ENCODE peak calls at places on chromosomes 5 and 9, in four cellular contexts. One of them, this sample, is unnamed.

GRCh38 chr5:73513996-73514395 is 15.8 kb downstream of the BTF3 start:
- DNase-seq in H1: no peak
- DNase-seq in HepG2: no peak
- DNase-seq in K562: no peak
- DNase-seq in this sample: no peak

GRCh38 chr5:95262933-95263660 is 21.8 kb downstream of the MCTP1 start:
- DNase-seq in HepG2: peak
- DNase-seq in H1: no peak
- DNase-seq in K562: no peak
- DNase-seq in this sample: no peak

GRCh38 chr9:81456431-81456970 is 232.8 kb downstream of the TLE1 start:
- DNase-seq in H1: no peak
- DNase-seq in K562: no peak
- DNase-seq in HepG2: no peak
- DNase-seq in this sample: no peak

GRCh38 chr5:64865662-64866061 is 96.9 kb downstream of the CWC27 start:
- DNase-seq in K562: no peak
- DNase-seq in H1: no peak
- DNase-seq in HepG2: no peak
- DNase-seq in this sample: no peak

GRCh38 chr5:80284720-80285119 is 28.9 kb upstream of the SERINC5 start:
- DNase-seq in K562: no peak
- DNase-seq in HepG2: no peak
- DNase-seq in H1: no peak
- DNase-seq in this sample: no peak

GRCh38 chr5:864492-865167 is 13.8 kb upstream of the ZDHHC11 start:
- DNase-seq in HepG2: no peak
- DNase-seq in K562: no peak
- DNase-seq in H1: no peak
- DNase-seq in this sample: no peak

GRCh38 chr5:179873711-179874110 is 15.1 kb upstream of the MRNIP start:
- DNase-seq in K562: no peak
- DNase-seq in H1: no peak
- DNase-seq in HepG2: no peak
- DNase-seq in this sample: no peak

GRCh38 chr9:21326526-21327139 is 8.6 kb downstream of the KLHL9 start:
- DNase-seq in H1: no peak
- DNase-seq in HepG2: peak
- DNase-seq in K562: no peak
- DNase-seq in this sample: no peak

GRCh38 chr9:84846501-84847323 is 177.2 kb downstream of the NTRK2 start:
- DNase-seq in K562: no peak
- DNase-seq in H1: no peak
- DNase-seq in HepG2: no peak
- DNase-seq in this sample: no peak

GRCh38 chr9:135284386-135285134 is 195.0 kb upstream of the PPP1R26 start:
- DNase-seq in K562: no peak
- DNase-seq in H1: no peak
- DNase-seq in HepG2: no peak
- DNase-seq in this sample: no peak

GRCh38 chr5:173780356-173781234 is 107.6 kb upstream of the CPEB4 start:
- DNase-seq in H1: no peak
- DNase-seq in HepG2: no peak
- DNase-seq in K562: no peak
- DNase-seq in this sample: no peak

GRCh38 chr5:17089690-17090089 is 127.7 kb upstream of the BASP1 start:
- DNase-seq in H1: no peak
- DNase-seq in HepG2: no peak
- DNase-seq in K562: no peak
- DNase-seq in this sample: no peak

GRCh38 chr9:118829334-118829733 is 539.9 kb downstream of the BRINP1 start:
- DNase-seq in H1: no peak
- DNase-seq in HepG2: no peak
- DNase-seq in K562: no peak
- DNase-seq in this sample: no peak

GRCh38 chr5:111748304-111748763 is 8.7 kb downstream of the NREP start:
- DNase-seq in K562: no peak
- DNase-seq in H1: no peak
- DNase-seq in HepG2: no peak
- DNase-seq in this sample: peak

GRCh38 chr9:75892168-75892901 is 1.9 kb downstream of the PCSK5 start:
- DNase-seq in K562: no peak
- DNase-seq in H1: peak
- DNase-seq in HepG2: no peak
- DNase-seq in this sample: no peak

GRCh38 chr5:42721484-42721883 is 35.1 kb upstream of the CCDC152 start:
- DNase-seq in HepG2: no peak
- DNase-seq in H1: no peak
- DNase-seq in K562: no peak
- DNase-seq in this sample: no peak

GRCh38 chr5:173917788-173918786 is 29.9 kb downstream of the CPEB4 start:
- DNase-seq in H1: no peak
- DNase-seq in HepG2: peak
- DNase-seq in K562: peak
- DNase-seq in this sample: peak

GRCh38 chr5:124584991-124585715 is 161.3 kb downstream of the ZNF608 start:
- DNase-seq in HepG2: no peak
- DNase-seq in H1: no peak
- DNase-seq in K562: no peak
- DNase-seq in this sample: peak

DNA sequence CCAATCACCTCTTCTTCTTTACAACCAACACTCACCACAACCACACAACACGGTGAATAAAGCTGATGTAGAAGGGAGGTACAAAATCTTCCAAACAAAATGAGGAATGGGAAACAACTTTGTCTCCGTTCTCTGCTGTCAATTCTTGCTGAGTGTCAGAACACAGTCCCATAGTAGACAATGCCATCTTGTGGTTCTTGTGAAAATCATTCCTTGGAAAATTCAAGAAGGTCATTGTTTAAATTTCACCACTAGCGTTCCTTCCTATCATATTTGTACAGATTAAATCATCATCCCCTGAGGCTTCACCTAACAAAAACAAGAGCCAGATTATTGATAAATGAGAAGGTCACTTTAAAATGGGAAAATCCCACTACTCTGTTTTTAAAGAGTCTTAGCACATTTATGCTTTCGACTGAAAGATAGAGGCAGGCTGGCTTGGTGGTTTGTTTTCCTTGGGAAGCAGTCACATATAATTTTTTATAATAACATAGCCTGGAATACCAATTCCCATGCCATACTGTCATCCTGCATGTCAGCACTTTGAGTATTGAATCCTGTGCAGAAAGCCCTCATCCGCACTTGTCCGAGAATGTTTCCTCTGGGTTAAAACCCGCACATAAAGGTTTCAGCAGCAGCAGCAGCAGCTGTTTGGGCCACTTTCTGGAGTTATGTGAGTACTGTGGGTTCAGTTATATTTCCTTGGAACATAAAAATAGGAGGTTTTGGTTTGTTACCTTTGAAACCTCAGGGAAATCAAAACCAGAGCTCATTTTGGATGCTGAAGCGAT is 395.0 kb upstream of the SMARCA2 start:
- DNase-seq in HepG2: peak
- DNase-seq in H1: no peak
- DNase-seq in K562: no peak
- DNase-seq in this sample: no peak
- TF ChIP-seq CTCF in HepG2: peak
- TF ChIP-seq CTCF in H1: no peak
- TF ChIP-seq CTCF in K562: no peak
- TF ChIP-seq CTCF in this sample: no peak

DNA sequence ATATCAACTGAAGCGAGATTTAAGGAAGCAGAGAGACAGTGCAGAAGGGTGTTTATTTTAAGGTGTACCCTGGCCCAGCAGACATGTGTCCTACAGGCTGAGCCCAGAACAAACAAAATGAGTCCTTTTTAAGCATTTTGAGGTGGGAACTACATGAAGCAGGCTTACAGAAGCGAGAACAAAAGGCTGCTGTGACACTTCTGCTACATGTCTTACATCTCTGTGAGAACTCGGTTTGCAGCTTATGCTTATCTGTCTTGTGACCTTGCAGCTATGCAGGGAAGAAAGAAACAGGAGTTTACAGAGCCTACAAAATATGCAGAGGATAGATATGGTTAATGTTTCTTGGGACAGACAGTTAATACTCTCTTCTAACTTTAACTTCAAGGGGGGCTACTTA is 295.9 kb downstream of the CEMIP2 start:
- DNase-seq in H1: no peak
- DNase-seq in HepG2: no peak
- DNase-seq in K562: no peak
- DNase-seq in this sample: no peak
- TF ChIP-seq FOSL1 in H1: no peak
- TF ChIP-seq FOSL1 in HepG2: no peak
- TF ChIP-seq FOSL1 in K562: no peak
- TF ChIP-seq FOSL1 in this sample: no peak

DNA sequence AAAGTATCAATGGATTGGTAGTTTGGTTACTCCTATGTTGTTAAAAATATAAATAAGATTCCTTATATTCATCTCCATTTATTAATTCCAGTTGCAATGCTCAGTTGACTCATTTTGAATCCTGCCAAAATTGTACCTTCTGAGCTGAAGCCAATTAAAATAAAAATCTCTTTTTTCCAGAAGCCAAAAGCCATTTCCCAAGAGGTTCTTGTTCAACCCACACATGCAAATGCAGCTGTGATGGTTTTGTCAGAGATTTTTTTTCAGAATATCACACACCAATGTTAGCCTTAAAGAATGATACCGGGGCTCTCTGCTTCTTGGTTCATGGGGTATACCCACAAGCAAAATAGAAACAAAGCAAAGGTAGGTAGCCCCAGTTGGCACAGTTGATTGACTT is 207.9 kb downstream of the SGCD start:
- DNase-seq in K562: no peak
- DNase-seq in H1: no peak
- DNase-seq in HepG2: no peak
- DNase-seq in this sample: no peak
- TF ChIP-seq CTCF in K562: no peak
- TF ChIP-seq CTCF in H1: no peak
- TF ChIP-seq CTCF in HepG2: no peak
- TF ChIP-seq CTCF in this sample: no peak

DNA sequence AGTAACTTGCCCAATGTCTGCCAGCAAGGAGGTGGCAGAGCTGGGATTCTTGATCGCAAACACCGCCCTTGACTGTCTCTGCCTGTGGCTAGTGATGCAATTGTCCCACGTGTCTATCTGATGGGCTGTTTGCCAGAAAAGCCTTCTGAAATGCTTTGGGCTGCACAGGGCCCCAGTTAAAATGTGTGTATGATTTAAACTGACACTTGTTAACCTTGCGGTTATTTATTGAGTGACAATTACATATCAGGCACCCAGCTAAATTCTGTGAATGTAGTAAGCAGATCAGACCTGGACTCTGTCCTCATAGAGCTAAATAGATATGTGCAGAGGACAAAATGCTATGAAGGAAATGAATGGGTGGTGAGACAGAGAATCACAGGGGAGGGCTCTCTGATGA is 11.6 kb upstream of the IL12B start:
- DNase-seq in H1: no peak
- DNase-seq in K562: peak
- DNase-seq in HepG2: peak
- DNase-seq in this sample: peak
- TF ChIP-seq FOSL1 in H1: no peak
- TF ChIP-seq FOSL1 in K562: peak
- TF ChIP-seq FOSL1 in HepG2: no peak
- TF ChIP-seq FOSL1 in this sample: no peak

DNA sequence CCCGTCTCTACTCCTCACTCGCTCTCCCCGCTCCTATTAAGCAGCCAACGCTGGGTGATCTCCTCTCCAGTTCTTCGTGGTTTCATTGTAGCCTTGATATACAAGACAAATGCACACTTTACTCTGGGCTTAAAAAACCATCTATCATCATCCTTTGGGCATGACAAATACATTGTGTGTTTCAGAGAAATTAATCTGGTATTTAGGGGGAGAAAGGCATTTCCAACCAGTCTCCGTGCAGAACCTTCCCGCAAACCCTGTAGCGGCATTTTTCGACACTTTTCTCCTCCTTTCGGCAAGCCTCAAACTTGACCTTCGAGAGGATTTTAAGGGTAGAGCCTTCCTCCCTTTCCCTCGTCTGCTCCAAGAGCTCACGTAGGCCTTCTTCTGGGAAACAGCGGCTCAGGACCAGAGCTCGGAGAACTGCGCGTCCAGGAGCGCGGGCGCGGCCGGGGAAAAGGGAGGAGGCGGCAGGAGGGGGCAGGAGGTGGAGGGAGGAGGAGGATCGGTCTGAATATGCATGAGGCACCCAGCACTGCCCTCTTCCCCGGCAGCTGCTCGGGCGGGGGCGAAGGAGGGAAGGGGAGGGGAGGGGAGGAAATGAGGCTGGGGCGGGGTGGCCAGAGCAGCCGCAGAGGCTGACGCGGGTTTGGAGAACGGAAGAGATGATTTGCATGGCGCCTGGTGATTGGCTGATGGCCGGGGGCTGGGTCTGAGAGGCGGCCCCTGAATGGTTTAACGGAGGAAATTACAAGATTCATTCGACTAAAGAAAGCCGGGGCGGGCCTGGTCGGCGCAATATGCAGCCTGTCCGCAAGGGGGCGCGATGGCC is 127.6 kb downstream of the TMEM161B start:
- DNase-seq in H1: peak
- DNase-seq in HepG2: peak
- DNase-seq in K562: peak
- DNase-seq in this sample: peak
- TF ChIP-seq CTCF in H1: peak
- TF ChIP-seq CTCF in HepG2: peak
- TF ChIP-seq CTCF in K562: peak
- TF ChIP-seq CTCF in this sample: peak